ENCODE peak calls at places on chromosomes 4 and X, in nine cellular contexts. One of them, this sample, is unnamed.

GRCh38 chrX:80578518-80579105 is 158.4 kb downstream of the TENT5D start:
- DNase-seq in pancreas: no peak
- DNase-seq in astrocyte: no peak
- DNase-seq in heart right ventricle: no peak
- DNase-seq in hepatocyte: peak
- DNase-seq in endothelial cell: no peak
- DNase-seq in progenitor cell of endocrine pancreas: no peak
- DNase-seq in endothelial cell of umbilical vein: peak
- DNase-seq in H4: peak
- DNase-seq in this sample: peak

GRCh38 chr4:181330654-181331595 is 912.3 kb upstream of the TENM3 start:
- DNase-seq in pancreas: no peak
- DNase-seq in astrocyte: no peak
- DNase-seq in heart right ventricle: no peak
- DNase-seq in hepatocyte: no peak
- DNase-seq in endothelial cell: no peak
- DNase-seq in progenitor cell of endocrine pancreas: no peak
- DNase-seq in endothelial cell of umbilical vein: no peak
- DNase-seq in H4: no peak
- DNase-seq in this sample: no peak

GRCh38 chr4:13700196-13701140 is 72.9 kb upstream of the BOD1L1 start:
- DNase-seq in pancreas: no peak
- DNase-seq in astrocyte: peak
- DNase-seq in heart right ventricle: no peak
- DNase-seq in hepatocyte: no peak
- DNase-seq in endothelial cell: no peak
- DNase-seq in progenitor cell of endocrine pancreas: no peak
- DNase-seq in endothelial cell of umbilical vein: no peak
- DNase-seq in H4: no peak
- DNase-seq in this sample: no peak

GRCh38 chr4:55311792-55312490 is 34.1 kb upstream of the SRD5A3 start:
- DNase-seq in pancreas: no peak
- DNase-seq in astrocyte: no peak
- DNase-seq in heart right ventricle: no peak
- DNase-seq in hepatocyte: no peak
- DNase-seq in endothelial cell: no peak
- DNase-seq in progenitor cell of endocrine pancreas: no peak
- DNase-seq in endothelial cell of umbilical vein: no peak
- DNase-seq in H4: no peak
- DNase-seq in this sample: no peak

GRCh38 chrX:39773923-39774803 is 323.6 kb downstream of the BCOR start:
- DNase-seq in pancreas: no peak
- DNase-seq in astrocyte: peak
- DNase-seq in heart right ventricle: no peak
- DNase-seq in hepatocyte: peak
- DNase-seq in endothelial cell: no peak
- DNase-seq in progenitor cell of endocrine pancreas: no peak
- DNase-seq in endothelial cell of umbilical vein: peak
- DNase-seq in H4: no peak
- DNase-seq in this sample: no peak

GRCh38 chrX:17608898-17609297 is 128.4 kb upstream of the SCML1 start:
- DNase-seq in pancreas: no peak
- DNase-seq in astrocyte: no peak
- DNase-seq in heart right ventricle: no peak
- DNase-seq in hepatocyte: no peak
- DNase-seq in endothelial cell: no peak
- DNase-seq in progenitor cell of endocrine pancreas: no peak
- DNase-seq in endothelial cell of umbilical vein: no peak
- DNase-seq in H4: peak
- DNase-seq in this sample: no peak

GRCh38 chrX:20253232-20253543 is 13.5 kb downstream of the RPS6KA3 start:
- DNase-seq in pancreas: no peak
- DNase-seq in astrocyte: no peak
- DNase-seq in heart right ventricle: no peak
- DNase-seq in hepatocyte: no peak
- DNase-seq in endothelial cell: no peak
- DNase-seq in progenitor cell of endocrine pancreas: no peak
- DNase-seq in endothelial cell of umbilical vein: peak
- DNase-seq in H4: no peak
- DNase-seq in this sample: no peak

GRCh38 chrX:56763556-56764152 is 34.6 kb downstream of the NBDY start:
- DNase-seq in pancreas: peak
- DNase-seq in astrocyte: peak
- DNase-seq in heart right ventricle: no peak
- DNase-seq in hepatocyte: no peak
- DNase-seq in endothelial cell: no peak
- DNase-seq in progenitor cell of endocrine pancreas: no peak
- DNase-seq in endothelial cell of umbilical vein: no peak
- DNase-seq in H4: no peak
- DNase-seq in this sample: no peak

GRCh38 chr4:15451866-15452765 is 17.6 kb upstream of the CC2D2A start:
- DNase-seq in pancreas: no peak
- DNase-seq in astrocyte: peak
- DNase-seq in heart right ventricle: no peak
- DNase-seq in hepatocyte: peak
- DNase-seq in endothelial cell: no peak
- DNase-seq in progenitor cell of endocrine pancreas: no peak
- DNase-seq in endothelial cell of umbilical vein: no peak
- DNase-seq in H4: peak
- DNase-seq in this sample: peak

GRCh38 chrX:41377624-41378023 is 43.7 kb downstream of the DDX3X start:
- DNase-seq in pancreas: no peak
- DNase-seq in astrocyte: peak
- DNase-seq in heart right ventricle: no peak
- DNase-seq in hepatocyte: no peak
- DNase-seq in endothelial cell: no peak
- DNase-seq in progenitor cell of endocrine pancreas: no peak
- DNase-seq in endothelial cell of umbilical vein: no peak
- DNase-seq in H4: no peak
- DNase-seq in this sample: no peak

GRCh38 chr4:47698837-47699236 is 139.0 kb downstream of the CORIN start:
- DNase-seq in pancreas: no peak
- DNase-seq in astrocyte: no peak
- DNase-seq in heart right ventricle: no peak
- DNase-seq in hepatocyte: no peak
- DNase-seq in endothelial cell: no peak
- DNase-seq in progenitor cell of endocrine pancreas: no peak
- DNase-seq in endothelial cell of umbilical vein: no peak
- DNase-seq in H4: no peak
- DNase-seq in this sample: no peak

GRCh38 chr4:1374706-1375045 is 27.7 kb downstream of the UVSSA start:
- DNase-seq in pancreas: no peak
- DNase-seq in astrocyte: no peak
- DNase-seq in heart right ventricle: peak
- DNase-seq in hepatocyte: no peak
- DNase-seq in endothelial cell: no peak
- DNase-seq in progenitor cell of endocrine pancreas: no peak
- DNase-seq in endothelial cell of umbilical vein: no peak
- DNase-seq in H4: no peak
- DNase-seq in this sample: no peak

GRCh38 chr4:33054161-33054560 is 2334.0 kb downstream of the PCDH7 start:
- DNase-seq in pancreas: no peak
- DNase-seq in astrocyte: no peak
- DNase-seq in heart right ventricle: no peak
- DNase-seq in hepatocyte: no peak
- DNase-seq in endothelial cell: no peak
- DNase-seq in progenitor cell of endocrine pancreas: no peak
- DNase-seq in endothelial cell of umbilical vein: no peak
- DNase-seq in H4: no peak
- DNase-seq in this sample: no peak

GRCh38 chr4:118942465-118942864 is 53.8 kb downstream of the SYNPO2 start:
- DNase-seq in pancreas: no peak
- DNase-seq in astrocyte: no peak
- DNase-seq in heart right ventricle: no peak
- DNase-seq in hepatocyte: no peak
- DNase-seq in endothelial cell: no peak
- DNase-seq in progenitor cell of endocrine pancreas: no peak
- DNase-seq in endothelial cell of umbilical vein: no peak
- DNase-seq in H4: peak
- DNase-seq in this sample: no peak

GRCh38 chr4:184170996-184171395 is 46.7 kb downstream of the ENPP6 start:
- DNase-seq in pancreas: no peak
- DNase-seq in astrocyte: peak
- DNase-seq in heart right ventricle: no peak
- DNase-seq in hepatocyte: no peak
- DNase-seq in endothelial cell: no peak
- DNase-seq in progenitor cell of endocrine pancreas: no peak
- DNase-seq in endothelial cell of umbilical vein: no peak
- DNase-seq in H4: peak
- DNase-seq in this sample: no peak

GRCh38 chr4:158297866-158298265 is 87.6 kb downstream of the TMEM144 start:
- DNase-seq in pancreas: no peak
- DNase-seq in astrocyte: no peak
- DNase-seq in heart right ventricle: no peak
- DNase-seq in hepatocyte: no peak
- DNase-seq in endothelial cell: no peak
- DNase-seq in progenitor cell of endocrine pancreas: no peak
- DNase-seq in endothelial cell of umbilical vein: no peak
- DNase-seq in H4: no peak
- DNase-seq in this sample: no peak

GRCh38 chr4:38169524-38169923 is 209.3 kb downstream of the PTTG2 start:
- DNase-seq in pancreas: no peak
- DNase-seq in astrocyte: no peak
- DNase-seq in heart right ventricle: no peak
- DNase-seq in hepatocyte: no peak
- DNase-seq in endothelial cell: no peak
- DNase-seq in progenitor cell of endocrine pancreas: no peak
- DNase-seq in endothelial cell of umbilical vein: no peak
- DNase-seq in H4: peak
- DNase-seq in this sample: no peak

GRCh38 chr4:133150643-133151300 is 1.7 kb downstream of the PCDH10 start:
- DNase-seq in pancreas: peak
- DNase-seq in astrocyte: peak
- DNase-seq in heart right ventricle: no peak
- DNase-seq in hepatocyte: peak
- DNase-seq in endothelial cell: peak
- DNase-seq in progenitor cell of endocrine pancreas: no peak
- DNase-seq in endothelial cell of umbilical vein: peak
- DNase-seq in H4: peak
- DNase-seq in this sample: no peak

GRCh38 chr4:23934223-23934622 is 44.4 kb upstream of the PPARGC1A start:
- DNase-seq in pancreas: no peak
- DNase-seq in astrocyte: no peak
- DNase-seq in heart right ventricle: no peak
- DNase-seq in hepatocyte: no peak
- DNase-seq in endothelial cell: no peak
- DNase-seq in progenitor cell of endocrine pancreas: no peak
- DNase-seq in endothelial cell of umbilical vein: no peak
- DNase-seq in H4: peak
- DNase-seq in this sample: no peak

This sample was measured in kidney epithelial cell.